ENCODE peak calls at places on chromosomes 1 and 21, in four cellular contexts. T is neuronal stem cell, Y is mesenchymal stem cell, K is mesendoderm. G is an unnamed sample.
A peak's percentile ranks its signal among the peaks of the same experiment; 100 is the strongest.

GRCh38 chr1:46719689-46720088 is 775 bp upstream of the EFCAB14 start:
- DNase-seq in T (no peak), Y (peak; percentile 3), K (peak; percentile 39), G (no peak)

GRCh38 chr1:56084242-56084641 is 495.1 kb downstream of the PLPP3 start:
- DNase-seq in T (no peak), K (no peak), Y (no peak), G (no peak)

GRCh38 chr1:111436726-111437125 is 9.2 kb upstream of the OVGP1 start:
- DNase-seq in T (no peak), Y (peak; percentile 9), K (no peak), G (peak; percentile 83)

GRCh38 chr1:109807398-109807795 is 43.7 kb upstream of the EPS8L3 start:
- DNase-seq in Y (no peak), T (no peak), K (no peak), G (no peak)

GRCh38 chr1:240465531-240465940 is 146.4 kb downstream of the GREM2 start:
- DNase-seq in Y (peak; percentile 61), T (peak; percentile 23), K (peak; percentile 92), G (peak; percentile 54)

GRCh38 chr1:16324456-16324890 is 27.8 kb downstream of the FBXO42 start:
- DNase-seq in Y (peak; percentile 78), K (peak; percentile 48), T (no peak), G (peak; percentile 87)

GRCh38 chr1:156123356-156124196 is 9.1 kb downstream of the LMNA start:
- DNase-seq in Y (peak; percentile 97), K (peak; percentile 98), T (peak; percentile 51), G (peak; percentile 98)

GRCh38 chr1:35449334-35450008 is 107.7 kb downstream of the KIAA0319L start:
- DNase-seq in T (no peak), K (no peak), Y (peak; percentile 96), G (peak; percentile 99)

GRCh38 chr1:206717237-206717989 is 32.7 kb downstream of the MAPKAPK2 start:
- DNase-seq in Y (peak; percentile 58), T (no peak), K (no peak), G (no peak)

GRCh38 chr1:70675737-70676156 is 264.7 kb downstream of the CTH start:
- DNase-seq in Y (no peak), K (peak; percentile 90), T (no peak), G (no peak)

GRCh38 chr1:34591751-34592629 is 162.9 kb upstream of the GJB5 start:
- DNase-seq in Y (no peak), K (no peak), T (no peak), G (no peak)

GRCh38 chr21:44079446-44079845 is 27.8 kb upstream of the PWP2 start:
- DNase-seq in K (no peak), T (no peak), Y (no peak), G (no peak)

GRCh38 chr1:216186816-216187215 is 236.4 kb downstream of the USH2A start:
- DNase-seq in T (no peak), K (no peak), Y (peak; percentile 59), G (peak; percentile 41)

GRCh38 chr1:216183007-216183406 is 240.2 kb downstream of the USH2A start:
- DNase-seq in Y (peak; percentile 45), K (peak; percentile 96), T (peak; percentile 57), G (peak; percentile 65)

GRCh38 chr1:216184281-216184680 is 239.0 kb downstream of the USH2A start:
- DNase-seq in T (no peak), Y (peak; percentile 11), K (no peak), G (peak; percentile 7)

GRCh38 chr1:216183427-216183826 is 239.8 kb downstream of the USH2A start:
- DNase-seq in T (no peak), K (peak; percentile 44), Y (peak; percentile 20), G (peak; percentile 40)

DNA sequence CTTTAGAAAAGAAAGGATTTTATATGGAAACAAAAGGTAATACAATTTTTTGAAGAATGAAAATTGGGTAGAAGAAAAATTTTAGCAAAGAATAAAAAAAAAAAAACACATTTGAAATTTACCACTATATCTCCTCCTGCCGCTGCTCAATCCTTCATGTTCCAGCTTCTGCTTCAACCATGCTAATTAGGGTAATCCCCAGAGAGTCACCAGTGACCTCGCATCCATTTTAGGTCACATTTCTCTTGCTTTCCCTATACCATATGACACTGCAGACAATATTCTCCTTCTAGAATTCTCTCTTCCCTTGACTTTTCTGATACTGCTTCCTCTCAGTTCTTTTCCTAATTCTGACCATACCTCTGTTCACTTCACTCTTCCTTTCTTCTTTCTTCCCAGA is 237.1 kb downstream of the USH2A start:
- DNase-seq in K (peak; percentile 9), T (peak; percentile 5), Y (no peak), G (no peak)
- H2BK120ac ChIP-seq in K (no peak overlapping the region), T (no peak overlapping the region), Y (no peak overlapping the region), G (no peak overlapping the region)

DNA sequence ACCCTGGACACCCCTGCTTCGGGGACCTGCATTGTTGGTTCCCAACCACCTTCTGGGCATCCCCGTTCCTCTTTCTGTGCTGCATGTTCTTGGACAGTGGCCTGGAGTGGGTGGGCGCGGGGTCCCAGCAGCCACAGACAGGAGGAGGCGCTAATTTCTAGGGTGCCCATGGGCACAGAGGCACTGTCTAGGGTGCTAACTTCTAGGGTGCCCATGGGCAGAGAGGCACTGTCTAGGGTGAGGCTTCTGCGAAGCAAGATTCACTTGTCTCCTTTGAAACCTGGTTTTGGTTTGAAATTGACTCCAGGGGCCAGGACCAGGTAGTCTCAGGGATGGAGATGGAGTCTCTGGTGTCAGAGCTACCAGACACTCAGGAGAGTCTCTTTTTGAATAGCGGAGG is 815 bp upstream of the MEGF6 start:
- DNase-seq in T (no peak), K (no peak), Y (no peak), G (no peak)
- H3K4me1 ChIP-seq in T (peaks cover 52% of the 10 kb centered on the region), K (peaks cover 13% of the 10 kb centered on the region), Y (peaks cover 28% of the 10 kb centered on the region), G (peaks cover 18% of the 10 kb centered on the region)

GRCh38 chr1:11738096-11738495 is 2.2 kb downstream of the AGTRAP start:
- DNase-seq in T (no peak), Y (no peak), K (no peak), G (no peak)

GRCh38 chr1:11741482-11741881 is 5.5 kb downstream of the AGTRAP start:
- DNase-seq in K (no peak), Y (no peak), T (no peak), G (no peak)

GRCh38 chr1:11738783-11739182 is 2.8 kb downstream of the AGTRAP start:
- DNase-seq in Y (no peak), T (no peak), K (no peak), G (no peak)

GRCh38 chr1:11741919-11742598 is 6.1 kb downstream of the AGTRAP start:
- DNase-seq in T (no peak), K (peak; percentile 41), Y (no peak), G (no peak)

GRCh38 chr1:11740258-11741192 is 4.6 kb downstream of the AGTRAP start:
- DNase-seq in K (peak; percentile 32), T (no peak), Y (no peak), G (no peak)
- H2AK5ac ChIP-seq in K (no peak overlapping the region), T (no peak overlapping the region), Y (no peak overlapping the region), G (no peak overlapping the region)

GRCh38 chr1:59143824-59144223 is 153.1 kb upstream of the FGGY start:
- DNase-seq in T (no peak), K (no peak), Y (peak; percentile 56), G (peak; percentile 41)
- H2BK120ac ChIP-seq in T (no peak overlapping the region), K (no peak overlapping the region), Y (peak overlapping the region; percentile 83), G (peak overlapping the region; percentile 97)

DNA sequence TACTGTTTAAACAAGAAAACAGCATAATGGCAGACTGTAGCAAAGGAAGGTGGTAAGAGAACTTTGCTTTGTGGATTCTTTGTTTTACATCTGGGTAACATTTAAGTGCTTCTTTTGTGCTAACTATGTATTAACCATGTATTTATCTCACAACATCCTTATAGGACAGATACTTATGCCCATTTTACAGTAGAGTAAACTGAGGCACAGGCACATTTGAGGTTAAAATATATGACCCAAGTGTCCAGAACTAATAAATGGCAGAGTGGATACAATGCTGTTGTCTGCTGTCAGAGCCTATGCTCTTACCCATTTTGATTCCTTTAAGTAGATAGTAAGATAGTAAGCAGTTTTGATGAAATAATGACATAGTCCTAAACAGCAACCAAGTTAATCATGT is 7.3 kb downstream of the CAPZA1 start:
- DNase-seq in Y (no peak), T (no peak), K (no peak), G (no peak)
- H3K4me1 ChIP-seq in Y (peaks cover 4% of the 10 kb centered on the region), T (no peaks in the 10 kb centered on the region), K (no peaks in the 10 kb centered on the region), G (peaks cover 2% of the 10 kb centered on the region)

G was measured in IMR-90.